ENCODE peak calls at places on chromosomes 1 and 21, in six cellular contexts. One of them, this sample, is unnamed. For H3K27me3, the result is how much of the 10 kb centered on the place peaks cover.

GRCh38 chr1:154206212-154206611 is at the start of gene CFAP141:
- DNase-seq in fibroblast of lung: peak
- DNase-seq in body of pancreas: no peak
- DNase-seq in CD8-positive, alpha-beta T cell: no peak
- DNase-seq in CD4-positive, alpha-beta T cell: no peak
- DNase-seq in pancreas: no peak
- DNase-seq in this sample: no peak

GRCh38 chr21:44572959-44573583 is 458 bp upstream of the KRTAP10-4 start:
- DNase-seq in fibroblast of lung: peak
- DNase-seq in body of pancreas: no peak
- DNase-seq in CD8-positive, alpha-beta T cell: no peak
- DNase-seq in CD4-positive, alpha-beta T cell: no peak
- DNase-seq in pancreas: no peak
- DNase-seq in this sample: no peak

GRCh38 chr1:18256318-18257235 is 149.0 kb downstream of the IGSF21 start:
- DNase-seq in fibroblast of lung: peak
- DNase-seq in body of pancreas: peak
- DNase-seq in CD8-positive, alpha-beta T cell: peak
- DNase-seq in CD4-positive, alpha-beta T cell: no peak
- DNase-seq in pancreas: peak
- DNase-seq in this sample: no peak

GRCh38 chr1:26520339-26520738 is 9.2 kb upstream of the RPS6KA1 start:
- DNase-seq in fibroblast of lung: no peak
- DNase-seq in body of pancreas: no peak
- DNase-seq in CD8-positive, alpha-beta T cell: no peak
- DNase-seq in CD4-positive, alpha-beta T cell: no peak
- DNase-seq in pancreas: no peak
- DNase-seq in this sample: no peak

GRCh38 chr1:47650205-47650604 is 212.4 kb downstream of the FOXD2 start:
- DNase-seq in fibroblast of lung: peak
- DNase-seq in body of pancreas: peak
- DNase-seq in CD8-positive, alpha-beta T cell: no peak
- DNase-seq in CD4-positive, alpha-beta T cell: no peak
- DNase-seq in pancreas: no peak
- DNase-seq in this sample: no peak

GRCh38 chr1:153192697-153193096 is 10.5 kb upstream of the LELP1 start:
- DNase-seq in fibroblast of lung: no peak
- DNase-seq in body of pancreas: peak
- DNase-seq in CD8-positive, alpha-beta T cell: no peak
- DNase-seq in CD4-positive, alpha-beta T cell: no peak
- DNase-seq in pancreas: no peak
- DNase-seq in this sample: no peak

GRCh38 chr1:85328713-85329376 is 52.4 kb upstream of the BCL10 start:
- DNase-seq in fibroblast of lung: peak
- DNase-seq in body of pancreas: peak
- DNase-seq in CD8-positive, alpha-beta T cell: no peak
- DNase-seq in CD4-positive, alpha-beta T cell: no peak
- DNase-seq in pancreas: peak
- DNase-seq in this sample: no peak

GRCh38 chr1:29808141-29808995 is 572.0 kb downstream of the PTPRU start:
- DNase-seq in fibroblast of lung: no peak
- DNase-seq in body of pancreas: no peak
- DNase-seq in CD8-positive, alpha-beta T cell: no peak
- DNase-seq in CD4-positive, alpha-beta T cell: no peak
- DNase-seq in pancreas: no peak
- DNase-seq in this sample: no peak

GRCh38 chr1:108560430-108561144 is 687 bp downstream of the EEIG2 start:
- DNase-seq in fibroblast of lung: peak
- DNase-seq in body of pancreas: peak
- DNase-seq in CD8-positive, alpha-beta T cell: peak
- DNase-seq in CD4-positive, alpha-beta T cell: peak
- DNase-seq in pancreas: peak
- DNase-seq in this sample: peak

GRCh38 chr1:9388628-9389184 is 96.0 kb downstream of the SPSB1 start:
- DNase-seq in fibroblast of lung: peak
- DNase-seq in body of pancreas: no peak
- DNase-seq in CD8-positive, alpha-beta T cell: no peak
- DNase-seq in CD4-positive, alpha-beta T cell: no peak
- DNase-seq in pancreas: no peak
- DNase-seq in this sample: no peak

GRCh38 chr1:229579101-229579651 is 20.7 kb upstream of the ABCB10 start:
- DNase-seq in fibroblast of lung: peak
- DNase-seq in body of pancreas: peak
- DNase-seq in CD8-positive, alpha-beta T cell: no peak
- DNase-seq in CD4-positive, alpha-beta T cell: no peak
- DNase-seq in pancreas: no peak
- DNase-seq in this sample: no peak

GRCh38 chr1:168396940-168397680 is 116.4 kb downstream of the TBX19 start:
- DNase-seq in fibroblast of lung: no peak
- DNase-seq in body of pancreas: no peak
- DNase-seq in CD8-positive, alpha-beta T cell: no peak
- DNase-seq in CD4-positive, alpha-beta T cell: no peak
- DNase-seq in pancreas: no peak
- DNase-seq in this sample: no peak

GRCh38 chr1:201252833-201253810 is 30.2 kb upstream of the PKP1 start:
- DNase-seq in fibroblast of lung: no peak
- DNase-seq in body of pancreas: no peak
- DNase-seq in CD8-positive, alpha-beta T cell: peak
- DNase-seq in CD4-positive, alpha-beta T cell: no peak
- DNase-seq in pancreas: no peak
- DNase-seq in this sample: no peak

GRCh38 chr1:205442051-205442721 is 13.7 kb downstream of the BLACAT1 start:
- DNase-seq in fibroblast of lung: no peak
- DNase-seq in body of pancreas: peak
- DNase-seq in CD8-positive, alpha-beta T cell: no peak
- DNase-seq in CD4-positive, alpha-beta T cell: no peak
- DNase-seq in pancreas: no peak
- DNase-seq in this sample: no peak

GRCh38 chr1:207711285-207711684 is 40.6 kb upstream of the CD46 start:
- DNase-seq in fibroblast of lung: no peak
- DNase-seq in body of pancreas: peak
- DNase-seq in CD8-positive, alpha-beta T cell: no peak
- DNase-seq in CD4-positive, alpha-beta T cell: no peak
- DNase-seq in pancreas: no peak
- DNase-seq in this sample: no peak

GRCh38 chr1:147496571-147496970 is 44.7 kb upstream of the BCL9 start:
- DNase-seq in fibroblast of lung: peak
- DNase-seq in body of pancreas: peak
- DNase-seq in CD8-positive, alpha-beta T cell: no peak
- DNase-seq in CD4-positive, alpha-beta T cell: no peak
- DNase-seq in pancreas: peak
- DNase-seq in this sample: peak

GRCh38 chr21:46437511-46437910 is 21.2 kb upstream of the DIP2A start:
- DNase-seq in fibroblast of lung: no peak
- DNase-seq in body of pancreas: no peak
- DNase-seq in CD8-positive, alpha-beta T cell: no peak
- DNase-seq in CD4-positive, alpha-beta T cell: no peak
- DNase-seq in pancreas: no peak
- DNase-seq in this sample: no peak

GRCh38 chr1:246350745-246351144 is 156.3 kb downstream of the SMYD3 start:
- DNase-seq in fibroblast of lung: no peak
- DNase-seq in body of pancreas: no peak
- DNase-seq in CD8-positive, alpha-beta T cell: no peak
- DNase-seq in CD4-positive, alpha-beta T cell: no peak
- DNase-seq in pancreas: no peak
- DNase-seq in this sample: no peak

GRCh38 chr1:196438324-196438723 is 169.9 kb downstream of the KCNT2 start:
- DNase-seq in fibroblast of lung: peak
- DNase-seq in body of pancreas: no peak
- DNase-seq in CD8-positive, alpha-beta T cell: no peak
- DNase-seq in CD4-positive, alpha-beta T cell: no peak
- DNase-seq in pancreas: no peak
- DNase-seq in this sample: no peak

GRCh38 chr1:84782311-84782771 is 92.1 kb upstream of the SSX2IP start:
- DNase-seq in fibroblast of lung: peak
- DNase-seq in body of pancreas: peak
- DNase-seq in CD8-positive, alpha-beta T cell: peak
- DNase-seq in CD4-positive, alpha-beta T cell: peak
- DNase-seq in pancreas: peak
- DNase-seq in this sample: peak

DNA sequence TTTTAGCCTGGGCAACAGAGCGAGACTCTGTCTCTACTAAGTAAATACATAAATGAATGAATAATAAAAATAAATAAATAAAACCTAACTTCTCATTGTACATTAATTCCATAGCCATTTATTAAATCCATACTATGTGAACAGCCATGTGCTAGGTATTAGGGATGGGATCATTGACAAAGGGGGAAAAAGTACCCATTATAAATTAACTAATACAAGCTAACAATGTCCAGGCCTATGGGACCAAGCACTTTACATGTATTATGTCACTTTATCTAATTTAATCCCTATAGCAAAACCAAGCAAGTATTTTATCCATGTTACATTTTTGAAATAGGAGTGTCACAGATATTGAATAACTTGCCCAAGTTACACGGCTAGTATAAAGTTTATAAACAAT is 2.6 kb upstream of the CDC7 start:
- DNase-seq in fibroblast of lung: no peak
- DNase-seq in body of pancreas: no peak
- DNase-seq in CD8-positive, alpha-beta T cell: no peak
- DNase-seq in CD4-positive, alpha-beta T cell: no peak
- DNase-seq in pancreas: no peak
- DNase-seq in this sample: no peak
- H3K27ac ChIP-seq in fibroblast of lung: no peak
- H3K27ac ChIP-seq in body of pancreas: no peak
- H3K27ac ChIP-seq in CD8-positive, alpha-beta T cell: no peak
- H3K27ac ChIP-seq in CD4-positive, alpha-beta T cell: no peak
- H3K27ac ChIP-seq in pancreas: no peak
- H3K27ac ChIP-seq in this sample: no peak

GRCh38 chr1:6251681-6252373 is 7.8 kb downstream of the HES3 start:
- DNase-seq in fibroblast of lung: no peak
- DNase-seq in body of pancreas: no peak
- DNase-seq in CD8-positive, alpha-beta T cell: no peak
- DNase-seq in CD4-positive, alpha-beta T cell: no peak
- DNase-seq in pancreas: no peak
- DNase-seq in this sample: no peak

GRCh38 chr1:6248798-6249731 is 5.1 kb downstream of the HES3 start:
- DNase-seq in fibroblast of lung: peak
- DNase-seq in body of pancreas: no peak
- DNase-seq in CD8-positive, alpha-beta T cell: no peak
- DNase-seq in CD4-positive, alpha-beta T cell: no peak
- DNase-seq in pancreas: no peak
- DNase-seq in this sample: no peak

GRCh38 chr1:6248161-6248776 is 4.3 kb downstream of the HES3 start:
- DNase-seq in fibroblast of lung: no peak
- DNase-seq in body of pancreas: no peak
- DNase-seq in CD8-positive, alpha-beta T cell: no peak
- DNase-seq in CD4-positive, alpha-beta T cell: no peak
- DNase-seq in pancreas: no peak
- DNase-seq in this sample: no peak

GRCh38 chr1:6251233-6251632 is 7.3 kb downstream of the HES3 start:
- DNase-seq in fibroblast of lung: no peak
- DNase-seq in body of pancreas: no peak
- DNase-seq in CD8-positive, alpha-beta T cell: no peak
- DNase-seq in CD4-positive, alpha-beta T cell: no peak
- DNase-seq in pancreas: no peak
- DNase-seq in this sample: no peak

DNA sequence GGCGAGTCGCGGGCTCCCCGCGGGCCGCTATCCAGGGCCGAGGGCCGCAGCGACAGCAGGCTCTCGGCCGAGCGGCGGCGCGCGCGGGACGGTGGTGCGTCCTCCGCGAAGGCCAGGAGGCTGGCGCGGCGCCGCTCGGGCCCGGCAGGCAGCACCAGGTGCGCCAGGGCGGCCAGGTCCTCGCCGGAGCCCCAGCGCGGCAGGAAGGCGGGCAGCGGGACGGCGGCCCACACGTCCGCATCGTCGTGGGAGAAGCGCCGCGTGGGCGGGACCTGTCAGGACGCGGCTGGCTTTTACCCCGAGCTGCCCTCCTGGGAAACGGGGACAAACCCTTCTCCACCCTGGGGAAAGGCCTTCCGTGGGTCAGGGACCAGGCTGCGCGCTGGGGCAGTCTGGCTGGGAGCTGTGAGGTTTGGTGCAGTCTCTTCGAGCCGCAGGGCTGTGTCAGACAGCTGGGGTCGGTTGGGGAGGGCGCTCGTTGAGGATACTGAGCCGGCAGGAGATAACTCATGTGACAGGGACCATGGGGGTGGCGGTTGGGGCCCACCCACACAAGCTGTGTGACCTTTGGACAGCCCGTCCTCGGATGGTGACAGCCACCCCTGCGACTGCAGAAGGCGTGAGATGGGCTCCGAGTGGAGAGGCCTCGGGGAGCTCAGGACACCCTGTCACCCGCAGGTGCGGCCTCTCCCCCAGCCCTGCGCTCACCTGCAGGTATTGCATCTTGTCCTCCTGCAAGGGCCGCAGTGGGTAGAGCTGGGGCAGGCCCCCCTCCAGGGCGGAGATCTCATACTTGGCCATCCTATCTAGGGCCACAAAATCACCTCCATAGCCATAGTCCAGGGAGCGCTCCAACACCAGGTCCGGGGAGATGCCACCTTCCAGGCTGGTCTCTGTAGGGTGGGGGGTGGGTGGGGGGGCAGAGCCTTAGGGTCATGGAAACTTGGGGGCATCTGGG is 6.0 kb downstream of the HES3 start:
- DNase-seq in fibroblast of lung: no peak
- DNase-seq in body of pancreas: no peak
- DNase-seq in CD8-positive, alpha-beta T cell: no peak
- DNase-seq in CD4-positive, alpha-beta T cell: no peak
- DNase-seq in pancreas: no peak
- DNase-seq in this sample: no peak
- H3K27me3 ChIP-seq in fibroblast of lung: under half
- H3K27me3 ChIP-seq in body of pancreas: under half
- H3K27me3 ChIP-seq in CD8-positive, alpha-beta T cell: under half
- H3K27me3 ChIP-seq in CD4-positive, alpha-beta T cell: half or more
- H3K27me3 ChIP-seq in pancreas: under half
- H3K27me3 ChIP-seq in this sample: under half

GRCh38 chr1:174913225-174913903 is 86.4 kb upstream of the CACYBP start:
- DNase-seq in fibroblast of lung: no peak
- DNase-seq in body of pancreas: no peak
- DNase-seq in CD8-positive, alpha-beta T cell: no peak
- DNase-seq in CD4-positive, alpha-beta T cell: no peak
- DNase-seq in pancreas: no peak
- DNase-seq in this sample: no peak
- H3K27ac ChIP-seq in fibroblast of lung: no peak
- H3K27ac ChIP-seq in body of pancreas: no peak
- H3K27ac ChIP-seq in CD8-positive, alpha-beta T cell: no peak
- H3K27ac ChIP-seq in CD4-positive, alpha-beta T cell: no peak
- H3K27ac ChIP-seq in pancreas: no peak
- H3K27ac ChIP-seq in this sample: no peak

DNA sequence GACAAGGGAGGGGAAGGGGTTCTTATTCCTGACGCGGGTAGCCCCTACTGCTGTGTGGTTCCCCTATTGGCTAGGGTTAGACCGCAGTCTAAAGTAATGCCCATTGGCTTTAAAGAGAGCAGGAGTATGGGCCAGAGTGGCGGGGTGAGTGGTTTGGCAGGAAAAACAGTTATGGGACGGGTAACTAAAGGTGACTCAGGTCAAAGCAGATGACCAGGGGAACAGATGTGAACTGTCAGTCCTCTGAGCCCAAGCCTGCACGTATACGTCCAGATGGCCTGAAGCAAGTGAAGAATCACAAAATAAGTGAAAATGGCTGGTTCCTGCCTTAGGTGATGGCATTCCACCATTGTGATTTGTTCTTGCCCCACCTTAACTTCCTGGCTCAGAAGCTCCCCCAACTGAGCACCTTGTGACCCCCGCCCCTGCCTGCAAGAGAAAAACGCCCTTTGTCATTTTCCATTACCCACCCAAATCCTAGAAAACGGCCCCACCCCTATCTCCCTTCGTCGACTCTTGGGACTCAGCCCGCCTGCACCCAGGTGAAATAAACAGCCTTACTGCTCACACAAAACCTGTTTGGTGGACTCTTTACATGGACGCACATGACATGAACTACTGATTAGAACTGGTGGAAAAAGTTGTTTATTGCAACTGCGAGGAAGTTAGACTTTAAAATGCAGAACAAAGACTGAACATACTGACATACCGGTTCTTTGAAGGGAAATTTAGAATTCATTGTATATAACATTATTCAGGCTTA is 758 bp upstream of the ATAD3B start:
- DNase-seq in fibroblast of lung: no peak
- DNase-seq in body of pancreas: peak
- DNase-seq in CD8-positive, alpha-beta T cell: no peak
- DNase-seq in CD4-positive, alpha-beta T cell: no peak
- DNase-seq in pancreas: no peak
- DNase-seq in this sample: no peak
- H3K27me3 ChIP-seq in fibroblast of lung: under half
- H3K27me3 ChIP-seq in body of pancreas: under half
- H3K27me3 ChIP-seq in CD8-positive, alpha-beta T cell: under half
- H3K27me3 ChIP-seq in CD4-positive, alpha-beta T cell: under half
- H3K27me3 ChIP-seq in pancreas: under half
- H3K27me3 ChIP-seq in this sample: under half

This sample was measured in uterus.